ENCODE peak calls at places on chromosomes 11 and 22, in five cellular contexts. Q, D, B, T and J are unnamed samples.

GRCh38 chr11:7639643-7640025 is 33.7 kb downstream of the CYB5R2 start:
- DNase-seq in Q (no peak), B (no peak), T (no peak), D (no peak), J (peak)

GRCh38 chr22:37496651-37497599 is 10.7 kb upstream of the MFNG start:
- DNase-seq in Q (peak), D (peak), B (no peak), T (peak), J (no peak)

GRCh38 chr11:61853698-61854169 is 25.6 kb downstream of the FADS2 start:
- DNase-seq in Q (no peak), T (no peak), D (no peak), B (no peak), J (no peak)

GRCh38 chr11:18192988-18193387 is 20.4 kb downstream of the MRGPRX4 start:
- DNase-seq in T (no peak), D (no peak), Q (no peak), B (no peak), J (no peak)

GRCh38 chr11:85863855-85864254 is 8.7 kb downstream of the CCDC83 start:
- DNase-seq in T (no peak), Q (no peak), D (no peak), B (no peak), J (no peak)

GRCh38 chr11:58592760-58593472 is 14.1 kb downstream of the ZFP91 start:
- DNase-seq in D (no peak), B (no peak), Q (no peak), T (no peak), J (peak)

GRCh38 chr22:48035897-48036296 is 1273.4 kb downstream of the TBC1D22A start:
- DNase-seq in D (no peak), B (no peak), Q (no peak), T (no peak), J (no peak)

GRCh38 chr11:118838905-118839553 is 44.7 kb upstream of the CXCR5 start:
- DNase-seq in T (peak), D (no peak), Q (no peak), B (no peak), J (no peak)

GRCh38 chr22:45756558-45756957 is 84.9 kb downstream of the ATXN10 start:
- DNase-seq in B (no peak), T (no peak), Q (no peak), D (no peak), J (no peak)

GRCh38 chr11:96143016-96143670 is 199.9 kb downstream of the MAML2 start:
- DNase-seq in B (no peak), T (no peak), Q (no peak), D (no peak), J (no peak)

GRCh38 chr11:73538381-73538872 is 59.5 kb downstream of the FAM168A start:
- DNase-seq in T (no peak), Q (no peak), D (no peak), B (no peak), J (no peak)

GRCh38 chr22:50561401-50562074 is 1.2 kb downstream of the SYCE3 start:
- DNase-seq in B (no peak), D (no peak), T (no peak), Q (no peak), J (no peak)

GRCh38 chr22:17436981-17437410 is 67.7 kb downstream of the CECR2 start:
- DNase-seq in B (no peak), D (no peak), T (no peak), Q (no peak), J (no peak)

GRCh38 chr11:56782167-56782847 is 33.8 kb upstream of the OR9G4 start:
- DNase-seq in Q (no peak), T (no peak), D (no peak), B (no peak), J (no peak)

GRCh38 chr11:17333799-17334586 is 17.6 kb upstream of the NCR3LG1 start:
- DNase-seq in T (no peak), B (no peak), Q (no peak), D (no peak), J (no peak)

GRCh38 chr11:23205156-23205871 is 345.0 kb upstream of the CCDC179 start:
- DNase-seq in T (peak), Q (peak), B (no peak), D (peak), J (no peak)

GRCh38 chr22:46072030-46072881 is 78.1 kb upstream of the PPARA start:
- DNase-seq in B (peak), D (no peak), T (peak), Q (peak), J (peak)

GRCh38 chr11:12402691-12403120 is 25.3 kb downstream of the PARVA start:
- DNase-seq in D (no peak), B (no peak), T (peak), Q (no peak), J (no peak)